ENCODE peak calls at places on chromosomes 12 and 14, in six cellular contexts. X is activated T-cell treated with anti-CD3 and anti-CD28 coated beads, Interleukin-2, amount 50 U/mL, for 4 hours; J is NCI-H460; N is amniotic stem cell; Q is NCI-H774; F is activated CD4-positive, CD25-positive, alpha-beta regulatory T cell treated with anti-CD3 and anti-CD28 coated beads, Interleukin-2, amount 50 U/mL, for 16 hours. A is an unnamed sample.

GRCh38 chr12:88922816-88923215 is 342.5 kb upstream of the KITLG start:
- DNase-seq in N (no peak), F (no peak), Q (no peak), X (no peak), J (no peak), A (no peak)

GRCh38 chr14:55191881-55192616 is 664 bp upstream of the DLGAP5 start:
- DNase-seq in X (no peak), Q (no peak), N (no peak), J (no peak), F (no peak), A (no peak)

GRCh38 chr14:104750658-104751057 is 2.3 kb upstream of the SIVA1 start:
- DNase-seq in Q (no peak), F (no peak), N (no peak), J (no peak), X (no peak), A (no peak)

GRCh38 chr12:114770323-114770722 is 86.3 kb upstream of the TBX3 start:
- DNase-seq in N (no peak), F (no peak), X (no peak), J (no peak), Q (no peak), A (no peak)

GRCh38 chr14:20490563-20490962 is 14.8 kb upstream of the RNASE10 start:
- DNase-seq in F (no peak), X (no peak), Q (no peak), N (no peak), J (no peak), A (no peak)

GRCh38 chr12:1655225-1655788 is 26.3 kb downstream of the WNT5B start:
- DNase-seq in Q (no peak), X (no peak), J (no peak), N (no peak), F (no peak), A (no peak)

GRCh38 chr12:122866950-122867607 is 28.8 kb downstream of the VPS37B start:
- DNase-seq in F (no peak), Q (no peak), X (no peak), J (no peak), N (no peak), A (no peak)

GRCh38 chr12:123571343-123571813 is 13.0 kb upstream of the TMED2 start:
- DNase-seq in Q (no peak), N (no peak), X (no peak), F (no peak), J (peak; percentile 18), A (no peak)

GRCh38 chr12:116927244-116927940 is 16.6 kb downstream of the FBXW8 start:
- DNase-seq in X (no peak), J (no peak), F (no peak), N (no peak), Q (no peak), A (no peak)

GRCh38 chr14:47665337-47666134 is 9.9 kb downstream of the MDGA2 start:
- DNase-seq in N (no peak), F (no peak), Q (no peak), J (no peak), X (no peak), A (no peak)

GRCh38 chr14:68884031-68885030 is 91.5 kb upstream of the ZFP36L1 start:
- DNase-seq in Q (no peak), J (no peak), X (no peak), N (no peak), F (no peak), A (no peak)

GRCh38 chr12:130177615-130178014 is 15.4 kb downstream of the FZD10 start:
- DNase-seq in F (no peak), X (no peak), Q (no peak), N (no peak), J (no peak), A (no peak)

GRCh38 chr14:56844603-56845002 is 34.3 kb upstream of the OTX2 start:
- DNase-seq in X (no peak), J (no peak), N (no peak), F (no peak), Q (no peak), A (no peak)

GRCh38 chr14:101117543-101117942 is 214.0 kb upstream of the RTL1 start:
- DNase-seq in Q (no peak), N (no peak), X (no peak), F (no peak), J (no peak), A (no peak)

GRCh38 chr14:29235991-29236390 is 469.4 kb downstream of the FOXG1 start:
- DNase-seq in F (no peak), Q (no peak), N (no peak), J (no peak), X (no peak), A (no peak)

GRCh38 chr12:724194-724855 is 28.1 kb upstream of the WNK1 start:
- DNase-seq in X (peak; percentile 17), J (no peak), N (no peak), Q (no peak), F (no peak), A (no peak)

GRCh38 chr12:39620664-39621658 is 1.4 kb upstream of the ABCD2 start:
- DNase-seq in N (no peak), F (no peak), J (no peak), Q (no peak), X (peak; percentile 18), A (peak; percentile 29)

GRCh38 chr12:59699408-59700144 is 103.7 kb downstream of the SLC16A7 start:
- DNase-seq in J (peak; percentile 56), X (no peak), Q (no peak), F (no peak), N (no peak), A (no peak)

GRCh38 chr14:89773644-89774316 is 180.8 kb downstream of the EFCAB11 start:
- DNase-seq in X (peak; percentile 54), Q (peak; percentile 37), N (no peak), F (no peak), J (peak; percentile 41), A (peak; percentile 18)

GRCh38 chr12:49131973-49132461 is 822 bp upstream of the TUBA1B start:
- DNase-seq in F (no peak), Q (peak; percentile 31), J (peak; percentile 32), N (no peak), X (no peak), A (no peak)

GRCh38 chr12:19792028-19792427 is 352.7 kb downstream of the AEBP2 start:
- DNase-seq in Q (no peak), F (no peak), N (no peak), J (no peak), X (no peak), A (no peak)

GRCh38 chr12:15590180-15590826 is 198.9 kb downstream of the EPS8 start:
- DNase-seq in X (peak; percentile 11), N (peak; percentile 45), J (peak; percentile 66), Q (peak; percentile 42), F (peak; percentile 9), A (no peak)

A was measured in activated naive CD8-positive, alpha-beta T cell treated with anti-CD3 and anti-CD28 coated beads, Interleukin-2, amount 50 U/mL, for 16 hours.